ENCODE peak calls at places on chromosomes 16 and 17, in nine cellular contexts. B is H1, Q is HCT116, Y is cardiac muscle cell, A is adrenal gland, Z is heart right ventricle, D is suprapubic skin, M is WERI-Rb-1, N is fibroblast of lung. W is an unnamed sample.

GRCh38 chr17:15143524-15143923 is 121.6 kb downstream of the PMP22 start:
- DNase-seq in D (no peak), M (no peak), N (no peak), A (no peak), Z (no peak), Q (no peak), B (no peak), Y (no peak), W (no peak)

GRCh38 chr17:72233981-72234380 is 113.2 kb downstream of the SOX9 start:
- DNase-seq in A (no peak), D (no peak), M (no peak), Y (no peak), Z (no peak), N (no peak), B (no peak), Q (no peak), W (no peak)

GRCh38 chr17:56121661-56122060 is 31.6 kb upstream of the ANKFN1 start:
- DNase-seq in M (peak), Q (no peak), Z (no peak), Y (no peak), D (no peak), B (no peak), N (no peak), A (no peak), W (no peak)

GRCh38 chr16:74865922-74866598 is 91.4 kb upstream of the FA2H start:
- DNase-seq in B (peak), D (no peak), M (no peak), Q (no peak), A (no peak), Z (no peak), Y (peak), N (peak), W (peak)

GRCh38 chr17:7673239-7673638 is 14.1 kb downstream of the TP53 start:
- DNase-seq in M (peak), A (no peak), Q (no peak), Z (no peak), D (no peak), N (no peak), Y (peak), B (peak), W (no peak)

GRCh38 chr17:50539762-50540440 is 7.1 kb upstream of the SPATA20 start:
- DNase-seq in D (no peak), Q (no peak), B (peak), Y (no peak), Z (no peak), N (no peak), A (no peak), M (peak), W (no peak)

GRCh38 chr16:5143761-5144620 is 46.4 kb upstream of the EEF2KMT start:
- DNase-seq in B (no peak), Y (no peak), N (no peak), D (no peak), Z (no peak), A (no peak), M (no peak), Q (no peak), W (no peak)

GRCh38 chr16:67883872-67884261 is 818 bp upstream of the NRN1L start:
- DNase-seq in N (peak), Y (peak), B (peak), D (no peak), Q (peak), A (peak), M (peak), Z (peak), W (peak)

GRCh38 chr16:28309811-28310311 is 17.5 kb downstream of the SBK1 start:
- DNase-seq in Z (no peak), A (no peak), Y (no peak), D (no peak), N (no peak), Q (no peak), M (no peak), B (no peak), W (no peak)

GRCh38 chr16:77540656-77541055 is 105.8 kb upstream of the ADAMTS18 start:
- DNase-seq in M (no peak), Q (no peak), Y (peak), N (peak), D (no peak), B (no peak), A (no peak), Z (no peak), W (peak)

GRCh38 chr17:80964859-80965580 is 26.6 kb upstream of the CHMP6 start:
- DNase-seq in Q (no peak), Y (no peak), D (no peak), M (no peak), N (no peak), Z (no peak), B (no peak), A (no peak), W (no peak)

GRCh38 chr16:22225060-22225459 is 19.0 kb downstream of the EEF2K start:
- DNase-seq in M (no peak), Q (no peak), N (no peak), Y (no peak), Z (no peak), D (no peak), B (no peak), A (no peak), W (no peak)

GRCh38 chr16:24372824-24373223 is 116.7 kb downstream of the CACNG3 start:
- DNase-seq in Z (no peak), Y (no peak), D (no peak), A (no peak), B (no peak), N (no peak), M (no peak), Q (no peak), W (no peak)

GRCh38 chr17:4560837-4561241 is 462 bp upstream of the GGT6 start:
- DNase-seq in Z (no peak), Y (peak), B (no peak), N (no peak), Q (no peak), M (no peak), A (no peak), D (no peak), W (peak)

GRCh38 chr16:50202926-50203624 is 50.0 kb downstream of the TENT4B start:
- DNase-seq in A (no peak), N (peak), Z (no peak), D (no peak), Y (peak), Q (peak), B (no peak), M (no peak), W (peak)

GRCh38 chr17:34763727-34764665 is 184.6 kb downstream of the TMEM132E start:
- DNase-seq in N (no peak), D (peak), Y (no peak), B (no peak), M (peak), Z (no peak), Q (no peak), A (no peak), W (no peak)

GRCh38 chr17:47742319-47743181 is 9.5 kb downstream of the TBX21 start:
- DNase-seq in Y (peak), A (no peak), Z (no peak), N (no peak), Q (no peak), D (peak), B (peak), M (peak), W (peak)

GRCh38 chr17:65576939-65577338 is 15.5 kb upstream of the AXIN2 start:
- DNase-seq in B (no peak), Y (no peak), Z (no peak), N (no peak), M (no peak), D (no peak), Q (no peak), A (no peak), W (no peak)

GRCh38 chr17:44220211-44221071 is 966 bp upstream of the UBTF start:
- DNase-seq in D (no peak), A (peak), Z (peak), M (peak), Y (peak), Q (no peak), B (peak), N (peak), W (peak)

GRCh38 chr17:72654746-72655145 is 437.7 kb downstream of the SLC39A11 start:
- DNase-seq in D (no peak), Q (no peak), Y (no peak), A (no peak), N (no peak), Z (no peak), M (no peak), B (no peak), W (no peak)

GRCh38 chr17:17492562-17492961 is 3.6 kb downstream of the RASD1 start:
- DNase-seq in B (no peak), D (peak), A (no peak), Q (no peak), M (no peak), Z (no peak), N (no peak), Y (no peak), W (no peak)

GRCh38 chr17:71325886-71326285 is 794.9 kb upstream of the SOX9 start:
- DNase-seq in A (no peak), Q (no peak), Y (no peak), B (no peak), Z (no peak), D (no peak), N (no peak), M (no peak), W (no peak)

GRCh38 chr17:81484195-81484979 is 28.2 kb downstream of the ACTG1 start:
- DNase-seq in D (peak), M (peak), Z (peak), Q (peak), A (peak), B (peak), N (peak), Y (peak), W (peak)

GRCh38 chr16:18932243-18932997 is 6.2 kb upstream of the SMG1 start:
- DNase-seq in B (no peak), Q (no peak), Y (peak), Z (no peak), N (peak), A (no peak), M (no peak), D (peak), W (peak)

GRCh38 chr16:58464916-58465731 is 34.8 kb upstream of the NDRG4 start:
- DNase-seq in D (no peak), B (no peak), Y (no peak), Q (no peak), N (peak), M (peak), Z (peak), A (peak), W (peak)
- TF ChIP-seq CTCF in D (no peak), B (peak), Y (peak), Q (no peak), N (no peak), M (peak), Z (peak), A (no peak), W (peak)

GRCh38 chr17:41786227-41787020 is at the start of gene JUP:
- DNase-seq in A (peak), N (peak), B (peak), Y (peak), M (peak), Q (peak), D (peak), Z (peak), W (peak)

GRCh38 chr17:41785876-41786226 is 660 bp downstream of the JUP start:
- DNase-seq in M (peak), D (peak), A (no peak), Q (no peak), Z (no peak), N (peak), Y (no peak), B (peak), W (peak)

GRCh38 chr17:41784207-41784744 is 2.2 kb downstream of the JUP start:
- DNase-seq in Z (peak), A (no peak), Y (peak), B (no peak), D (no peak), N (peak), Q (peak), M (peak), W (peak)

GRCh38 chr17:41787021-41787418 is 509 bp upstream of the JUP start:
- DNase-seq in Z (no peak), M (no peak), N (no peak), A (no peak), Q (no peak), B (no peak), Y (no peak), D (no peak), W (no peak)

DNA sequence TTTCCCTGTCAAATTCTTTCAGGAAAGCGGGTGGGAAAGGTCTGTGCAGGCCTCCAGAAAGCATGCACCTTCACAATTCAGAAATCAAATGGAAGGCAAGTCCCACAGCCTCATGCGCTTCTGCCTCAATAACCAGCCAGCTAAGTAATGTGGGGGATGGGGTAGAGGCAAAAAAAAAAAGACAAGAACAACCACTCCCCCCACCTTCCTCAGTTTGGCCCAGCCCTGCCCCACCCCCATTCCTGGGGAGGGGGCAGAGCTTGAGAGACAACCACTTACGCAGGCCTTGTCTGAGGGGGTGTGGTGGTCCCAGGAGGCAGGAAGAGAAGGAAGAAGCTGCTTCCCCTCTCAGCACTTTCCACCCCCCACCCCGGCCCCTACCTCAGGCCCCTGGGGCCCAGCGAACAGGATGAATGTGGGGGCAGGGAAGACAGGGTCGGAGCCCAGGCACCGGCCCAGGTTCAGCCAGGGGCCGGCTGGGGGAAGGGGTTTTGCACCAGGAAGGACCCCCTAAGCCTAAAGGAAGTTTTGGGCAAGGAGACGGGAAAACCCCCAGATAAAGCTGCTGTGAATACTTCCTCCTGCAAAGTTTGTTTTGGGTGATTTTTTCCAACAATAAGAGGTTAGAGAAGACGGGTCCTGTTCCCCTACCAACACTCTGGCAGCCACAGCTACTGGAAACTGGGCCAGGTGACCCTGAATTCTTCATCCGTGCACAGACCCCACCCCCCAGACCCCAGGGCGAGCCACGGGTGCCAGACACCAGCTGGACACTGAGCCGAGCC is 1.2 kb downstream of the JUP start:
- DNase-seq in M (no peak), A (no peak), Z (peak), D (no peak), Q (no peak), Y (peak), B (peak), N (peak), W (peak)
- H3K4me3 ChIP-seq in M (peak), A (peak), Z (peak), D (peak), Q (peak), Y (peak), B (peak), N (peak), W (peak)

GRCh38 chr16:27080870-27081269 is 14.1 kb downstream of the C16orf82 start:
- DNase-seq in Z (no peak), Y (peak), N (no peak), Q (peak), D (no peak), M (no peak), B (no peak), A (no peak), W (peak)
- TF ChIP-seq CTCF in Z (peak), Y (peak), N (peak), Q (peak), D (peak), M (peak), B (peak), A (no peak), W (peak)

DNA sequence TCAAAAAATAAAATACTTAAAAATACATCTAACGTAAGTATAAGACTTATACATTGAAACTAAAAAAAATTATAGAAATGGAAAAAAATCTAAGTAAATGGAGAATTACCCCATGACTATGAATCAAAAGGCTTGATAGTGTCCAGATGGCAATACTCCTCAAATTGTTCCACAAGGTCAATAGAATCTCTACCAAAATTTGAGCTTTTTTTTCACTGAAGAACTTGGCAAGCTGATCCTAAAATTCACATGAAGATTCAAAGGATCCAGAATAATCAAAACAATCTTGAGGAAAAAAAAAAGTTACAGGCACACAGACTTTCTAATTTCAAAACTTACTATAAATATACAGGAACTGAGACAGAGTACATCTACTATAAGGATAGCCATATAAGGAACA is 448.4 kb upstream of the CDH11 start:
- DNase-seq in Y (peak), A (no peak), D (no peak), M (no peak), Z (no peak), Q (no peak), B (no peak), N (no peak), W (peak)
- H3K4me3 ChIP-seq in Y (no peak), A (no peak), D (no peak), M (no peak), Z (no peak), Q (no peak), B (no peak), N (no peak), W (no peak)

GRCh38 chr17:36049643-36050042 is 14.4 kb upstream of the CCL18 start:
- DNase-seq in Z (no peak), Q (no peak), N (no peak), A (no peak), D (no peak), Y (no peak), M (no peak), B (no peak), W (no peak)
- TF ChIP-seq CTCF in Z (no peak), Q (no peak), N (no peak), A (no peak), D (no peak), Y (no peak), M (no peak), B (no peak), W (no peak)

GRCh38 chr16:84819644-84820304 is at the start of gene CRISPLD2:
- DNase-seq in Q (peak), A (peak), Y (peak), D (peak), Z (peak), B (peak), N (peak), M (peak), W (peak)
- H3K4me3 ChIP-seq in Q (peak), A (no peak), Y (peak), D (peak), Z (peak), B (peak), N (peak), M (peak), W (peak)

GRCh38 chr16:86575754-86576557 is 2.4 kb upstream of the FOXL1 start:
- DNase-seq in M (peak), Y (peak), Q (peak), N (peak), B (peak), A (no peak), D (no peak), Z (peak), W (peak)
- TF ChIP-seq CTCF in M (peak), Y (peak), Q (peak), N (peak), B (peak), A (no peak), D (peak), Z (peak), W (peak)

W was measured in cardiac fibroblast.